ENCODE peak calls at places on chromosomes 7 and 10, in six cellular contexts. One of them, this sample, is unnamed.

GRCh38 chr10:97759157-97759980 is 12.4 kb downstream of the SFRP5 start:
- DNase-seq in cardiac fibroblast: peak; percentile 80
- DNase-seq in AG09309: no peak
- DNase-seq in testis: peak; percentile 77
- DNase-seq in foreskin fibroblast: peak; percentile 35
- DNase-seq in A673: peak; percentile 57
- DNase-seq in this sample: peak; percentile 71

GRCh38 chr7:30920584-30921539 is 9.2 kb downstream of the AQP1 start:
- DNase-seq in cardiac fibroblast: peak; percentile 59
- DNase-seq in AG09309: no peak
- DNase-seq in testis: no peak
- DNase-seq in foreskin fibroblast: peak; percentile 54
- DNase-seq in A673: no peak
- DNase-seq in this sample: peak; percentile 57

GRCh38 chr10:30594077-30594476 is 35.5 kb downstream of the LYZL2 start:
- DNase-seq in cardiac fibroblast: no peak
- DNase-seq in AG09309: no peak
- DNase-seq in testis: no peak
- DNase-seq in foreskin fibroblast: no peak
- DNase-seq in A673: no peak
- DNase-seq in this sample: no peak

GRCh38 chr10:25063644-25064043 is 47.2 kb downstream of the THNSL1 start:
- DNase-seq in cardiac fibroblast: no peak
- DNase-seq in AG09309: no peak
- DNase-seq in testis: no peak
- DNase-seq in foreskin fibroblast: no peak
- DNase-seq in A673: no peak
- DNase-seq in this sample: no peak

GRCh38 chr10:7432884-7433726 is 22.3 kb upstream of the SFMBT2 start:
- DNase-seq in cardiac fibroblast: no peak
- DNase-seq in AG09309: no peak
- DNase-seq in testis: no peak
- DNase-seq in foreskin fibroblast: no peak
- DNase-seq in A673: peak; percentile 58
- DNase-seq in this sample: no peak

GRCh38 chr10:10094700-10095099 is 923.0 kb upstream of the CELF2 start:
- DNase-seq in cardiac fibroblast: peak; percentile 50
- DNase-seq in AG09309: no peak
- DNase-seq in testis: no peak
- DNase-seq in foreskin fibroblast: no peak
- DNase-seq in A673: no peak
- DNase-seq in this sample: no peak

GRCh38 chr7:134154581-134155130 is 27.5 kb downstream of the LRGUK start:
- DNase-seq in cardiac fibroblast: peak; percentile 5
- DNase-seq in AG09309: no peak
- DNase-seq in testis: no peak
- DNase-seq in foreskin fibroblast: peak; percentile 12
- DNase-seq in A673: no peak
- DNase-seq in this sample: no peak

GRCh38 chr10:546971-547590 is 142.4 kb downstream of the DIP2C start:
- DNase-seq in cardiac fibroblast: peak; percentile 8
- DNase-seq in AG09309: no peak
- DNase-seq in testis: no peak
- DNase-seq in foreskin fibroblast: peak; percentile 15
- DNase-seq in A673: peak; percentile 52
- DNase-seq in this sample: peak; percentile 65

GRCh38 chr7:135197906-135198655 is 13.2 kb downstream of the WDR91 start:
- DNase-seq in cardiac fibroblast: no peak
- DNase-seq in AG09309: peak; percentile 61
- DNase-seq in testis: no peak
- DNase-seq in foreskin fibroblast: peak; percentile 55
- DNase-seq in A673: no peak
- DNase-seq in this sample: no peak

GRCh38 chr10:103668351-103669242 is 175.1 kb downstream of the NEURL1 start:
- DNase-seq in cardiac fibroblast: peak; percentile 71
- DNase-seq in AG09309: no peak
- DNase-seq in testis: peak; percentile 84
- DNase-seq in foreskin fibroblast: peak; percentile 72
- DNase-seq in A673: no peak
- DNase-seq in this sample: no peak

GRCh38 chr7:127667017-127667670 is 15.2 kb downstream of the SND1 start:
- DNase-seq in cardiac fibroblast: peak; percentile 39
- DNase-seq in AG09309: no peak
- DNase-seq in testis: no peak
- DNase-seq in foreskin fibroblast: peak; percentile 41
- DNase-seq in A673: peak; percentile 10
- DNase-seq in this sample: no peak

GRCh38 chr7:151199196-151199874 is 11.0 kb downstream of the H2BK1 start:
- DNase-seq in cardiac fibroblast: no peak
- DNase-seq in AG09309: no peak
- DNase-seq in testis: peak; percentile 24
- DNase-seq in foreskin fibroblast: no peak
- DNase-seq in A673: no peak
- DNase-seq in this sample: no peak

GRCh38 chr7:76326646-76327233 is 24.3 kb downstream of the HSPB1 start:
- DNase-seq in cardiac fibroblast: peak; percentile 84
- DNase-seq in AG09309: no peak
- DNase-seq in testis: no peak
- DNase-seq in foreskin fibroblast: no peak
- DNase-seq in A673: no peak
- DNase-seq in this sample: no peak

GRCh38 chr7:64515330-64515729 is 47.5 kb downstream of the ZNF680 start:
- DNase-seq in cardiac fibroblast: peak; percentile 20
- DNase-seq in AG09309: no peak
- DNase-seq in testis: no peak
- DNase-seq in foreskin fibroblast: no peak
- DNase-seq in A673: no peak
- DNase-seq in this sample: no peak

GRCh38 chr10:12418000-12418399 is 68.7 kb downstream of the CAMK1D start:
- DNase-seq in cardiac fibroblast: peak; percentile 11
- DNase-seq in AG09309: no peak
- DNase-seq in testis: peak; percentile 32
- DNase-seq in foreskin fibroblast: peak; percentile 21
- DNase-seq in A673: no peak
- DNase-seq in this sample: no peak

GRCh38 chr7:155725073-155725346 is 80.5 kb downstream of the RBM33 start:
- DNase-seq in cardiac fibroblast: no peak
- DNase-seq in AG09309: no peak
- DNase-seq in testis: no peak
- DNase-seq in foreskin fibroblast: no peak
- DNase-seq in A673: no peak
- DNase-seq in this sample: no peak

GRCh38 chr7:5596046-5596895 is 172.6 kb upstream of the TNRC18 start:
- DNase-seq in cardiac fibroblast: peak; percentile 94
- DNase-seq in AG09309: peak; percentile 78
- DNase-seq in testis: peak; percentile 92
- DNase-seq in foreskin fibroblast: peak; percentile 96
- DNase-seq in A673: peak; percentile 97
- DNase-seq in this sample: peak; percentile 66

GRCh38 chr10:15871823-15872222 is 11.5 kb upstream of the MINDY3 start:
- DNase-seq in cardiac fibroblast: no peak
- DNase-seq in AG09309: no peak
- DNase-seq in testis: no peak
- DNase-seq in foreskin fibroblast: no peak
- DNase-seq in A673: no peak
- DNase-seq in this sample: no peak

GRCh38 chr7:27161721-27162547 is 3.4 kb downstream of the HOXA9 start:
- DNase-seq in cardiac fibroblast: no peak
- DNase-seq in AG09309: no peak
- DNase-seq in testis: no peak
- DNase-seq in foreskin fibroblast: no peak
- DNase-seq in A673: no peak
- DNase-seq in this sample: no peak

GRCh38 chr7:154699421-154699820 is 303.5 kb downstream of the PAXIP1 start:
- DNase-seq in cardiac fibroblast: no peak
- DNase-seq in AG09309: no peak
- DNase-seq in testis: no peak
- DNase-seq in foreskin fibroblast: no peak
- DNase-seq in A673: no peak
- DNase-seq in this sample: no peak

DNA sequence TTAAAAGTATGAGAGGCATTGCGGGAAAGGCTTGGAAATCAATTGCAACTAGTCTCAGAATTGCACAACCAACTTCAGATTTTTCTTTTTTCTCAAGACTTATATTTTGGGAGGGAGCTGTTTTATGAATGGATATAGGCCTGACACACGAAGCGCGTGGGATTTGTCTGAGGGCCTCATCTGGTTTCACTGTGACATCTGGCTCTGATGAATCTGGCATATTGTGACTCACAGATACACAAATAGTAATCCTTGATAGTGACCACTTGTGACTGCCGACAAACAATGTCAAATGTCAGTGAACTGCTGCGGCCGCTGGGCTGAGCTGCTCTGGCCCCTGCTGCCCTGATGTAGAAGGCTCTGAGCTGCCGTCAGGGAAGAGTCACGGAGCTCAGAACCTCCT is 655.1 kb downstream of the INHBA start:
- DNase-seq in cardiac fibroblast: peak; percentile 59
- DNase-seq in AG09309: no peak
- DNase-seq in testis: no peak
- DNase-seq in foreskin fibroblast: peak; percentile 93
- DNase-seq in A673: no peak
- DNase-seq in this sample: peak; percentile 35
- TF ChIP-seq CTCF in cardiac fibroblast: no peak
- TF ChIP-seq CTCF in AG09309: no peak
- TF ChIP-seq CTCF in testis: no peak
- TF ChIP-seq CTCF in foreskin fibroblast: no peak
- TF ChIP-seq CTCF in A673: no peak
- TF ChIP-seq CTCF in this sample: no peak

DNA sequence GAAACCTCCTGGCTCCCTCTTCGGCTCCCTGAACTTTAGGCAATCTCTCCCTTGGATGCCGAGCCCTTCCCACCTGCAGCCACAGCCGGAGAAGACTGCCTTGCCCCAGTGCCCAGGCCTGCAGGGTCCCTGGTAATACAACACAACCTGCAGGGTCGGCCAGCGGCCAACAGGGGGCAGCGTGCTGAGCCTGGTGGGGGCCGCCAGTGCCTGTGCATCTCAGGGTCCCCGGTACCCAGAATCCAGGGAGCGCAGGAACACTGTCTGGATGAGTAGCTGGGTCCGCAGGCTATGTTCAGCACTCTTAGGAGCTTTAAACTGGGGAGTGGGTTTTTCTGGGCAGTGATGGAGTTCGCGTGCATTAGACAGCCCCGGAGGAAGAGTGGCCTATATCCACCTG is 17.5 kb upstream of the C10orf71 start:
- DNase-seq in cardiac fibroblast: no peak
- DNase-seq in AG09309: no peak
- DNase-seq in testis: peak; percentile 31
- DNase-seq in foreskin fibroblast: no peak
- DNase-seq in A673: peak; percentile 7
- DNase-seq in this sample: no peak
- TF ChIP-seq CTCF in cardiac fibroblast: peak; percentile 7
- TF ChIP-seq CTCF in AG09309: peak; percentile 12
- TF ChIP-seq CTCF in testis: no peak
- TF ChIP-seq CTCF in foreskin fibroblast: no peak
- TF ChIP-seq CTCF in A673: peak; percentile 60
- TF ChIP-seq CTCF in this sample: no peak

GRCh38 chr10:128185627-128186026 is 59.4 kb upstream of the MKI67 start:
- DNase-seq in cardiac fibroblast: no peak
- DNase-seq in AG09309: no peak
- DNase-seq in testis: no peak
- DNase-seq in foreskin fibroblast: no peak
- DNase-seq in A673: no peak
- DNase-seq in this sample: no peak
- TF ChIP-seq CTCF in cardiac fibroblast: no peak
- TF ChIP-seq CTCF in AG09309: no peak
- TF ChIP-seq CTCF in testis: no peak
- TF ChIP-seq CTCF in foreskin fibroblast: no peak
- TF ChIP-seq CTCF in A673: no peak
- TF ChIP-seq CTCF in this sample: no peak

DNA sequence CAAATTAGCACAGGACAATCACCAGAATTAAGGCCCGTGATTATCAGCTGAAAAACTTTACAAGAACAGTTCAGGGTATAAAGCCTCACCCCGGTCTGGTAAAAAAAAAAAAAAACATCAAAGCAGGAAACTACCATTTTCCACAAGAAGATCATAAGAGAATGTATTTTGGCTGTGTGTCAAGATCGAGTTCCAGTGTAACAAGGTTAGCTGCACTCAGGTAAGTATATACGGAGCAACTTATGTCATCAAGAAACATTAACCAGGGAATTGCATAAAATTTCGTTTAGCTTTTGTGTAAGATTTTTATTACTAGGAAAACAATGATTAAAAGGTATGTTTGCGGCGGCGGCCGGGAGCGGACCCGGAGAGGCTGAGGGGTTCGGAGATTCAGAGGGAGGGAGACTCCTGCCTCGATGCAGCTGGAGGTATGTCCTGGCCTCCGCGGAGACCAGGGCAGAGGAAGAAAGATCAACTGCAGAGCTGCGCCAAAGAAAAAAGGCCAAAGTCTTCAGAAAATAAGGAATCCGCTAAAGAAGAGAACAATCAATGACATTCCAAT is 533.8 kb upstream of the CNTNAP2 start:
- DNase-seq in cardiac fibroblast: no peak
- DNase-seq in AG09309: no peak
- DNase-seq in testis: no peak
- DNase-seq in foreskin fibroblast: no peak
- DNase-seq in A673: no peak
- DNase-seq in this sample: no peak
- TF ChIP-seq CTCF in cardiac fibroblast: no peak
- TF ChIP-seq CTCF in AG09309: no peak
- TF ChIP-seq CTCF in testis: no peak
- TF ChIP-seq CTCF in foreskin fibroblast: no peak
- TF ChIP-seq CTCF in A673: no peak
- TF ChIP-seq CTCF in this sample: no peak

GRCh38 chr10:80201592-80202256 is 3.6 kb downstream of the ANXA11 start:
- DNase-seq in cardiac fibroblast: no peak
- DNase-seq in AG09309: no peak
- DNase-seq in testis: no peak
- DNase-seq in foreskin fibroblast: no peak
- DNase-seq in A673: no peak
- DNase-seq in this sample: no peak

GRCh38 chr10:80197972-80198591 is 7.3 kb downstream of the ANXA11 start:
- DNase-seq in cardiac fibroblast: no peak
- DNase-seq in AG09309: no peak
- DNase-seq in testis: no peak
- DNase-seq in foreskin fibroblast: no peak
- DNase-seq in A673: no peak
- DNase-seq in this sample: no peak

GRCh38 chr10:80200259-80200658 is 5.1 kb downstream of the ANXA11 start:
- DNase-seq in cardiac fibroblast: no peak
- DNase-seq in AG09309: no peak
- DNase-seq in testis: no peak
- DNase-seq in foreskin fibroblast: no peak
- DNase-seq in A673: no peak
- DNase-seq in this sample: no peak

GRCh38 chr10:80200687-80201086 is 4.7 kb downstream of the ANXA11 start:
- DNase-seq in cardiac fibroblast: no peak
- DNase-seq in AG09309: no peak
- DNase-seq in testis: no peak
- DNase-seq in foreskin fibroblast: no peak
- DNase-seq in A673: no peak
- DNase-seq in this sample: no peak

DNA sequence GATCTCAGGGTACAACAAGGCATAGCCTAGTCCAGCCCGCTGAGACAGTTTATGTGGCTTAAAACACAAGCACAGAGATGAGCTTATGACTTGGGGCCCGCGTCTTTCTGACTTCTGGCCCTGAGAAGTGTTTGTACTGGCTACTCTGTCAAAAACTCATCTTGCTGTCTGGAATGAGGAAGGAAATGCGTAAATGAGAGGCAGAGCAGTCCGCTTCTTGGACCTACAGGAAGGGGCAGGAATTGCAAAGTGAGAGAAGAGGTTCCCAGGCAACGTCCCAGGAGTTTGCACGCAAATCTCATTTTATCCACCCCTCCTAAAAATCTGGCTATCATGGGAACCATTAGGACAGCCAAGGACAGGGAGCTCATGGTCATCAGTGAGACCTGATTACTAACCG is 5.5 kb downstream of the ANXA11 start:
- DNase-seq in cardiac fibroblast: peak; percentile 97
- DNase-seq in AG09309: peak; percentile 63
- DNase-seq in testis: peak; percentile 63
- DNase-seq in foreskin fibroblast: peak; percentile 57
- DNase-seq in A673: no peak
- DNase-seq in this sample: peak; percentile 70
- TF ChIP-seq CTCF in cardiac fibroblast: peak; percentile 39
- TF ChIP-seq CTCF in AG09309: peak; percentile 20
- TF ChIP-seq CTCF in testis: peak; percentile 45
- TF ChIP-seq CTCF in foreskin fibroblast: no peak
- TF ChIP-seq CTCF in A673: no peak
- TF ChIP-seq CTCF in this sample: no peak